ENCODE peak calls at places on chromosome 5, in five cellular contexts. One of them, this sample, is unnamed.

GRCh38 chr5:108184940-108185339 is 197.0 kb downstream of the FBXL17 start:
- DNase-seq in foreskin fibroblast: no peak
- DNase-seq in GM13976: no peak
- DNase-seq in chondrocyte: no peak
- DNase-seq in tibial nerve: no peak
- DNase-seq in this sample: no peak

GRCh38 chr5:7541898-7542297 is 146.0 kb downstream of the ADCY2 start:
- DNase-seq in chondrocyte: no peak
- DNase-seq in GM13976: no peak
- DNase-seq in tibial nerve: no peak
- DNase-seq in foreskin fibroblast: no peak
- DNase-seq in this sample: no peak

GRCh38 chr5:85109616-85110015 is 724.9 kb upstream of the EDIL3 start:
- DNase-seq in foreskin fibroblast: no peak
- DNase-seq in tibial nerve: no peak
- DNase-seq in GM13976: no peak
- DNase-seq in chondrocyte: no peak
- DNase-seq in this sample: no peak

GRCh38 chr5:1659100-1660036 is 135.6 kb upstream of the LPCAT1 start:
- DNase-seq in foreskin fibroblast: no peak
- DNase-seq in GM13976: no peak
- DNase-seq in tibial nerve: no peak
- DNase-seq in chondrocyte: peak
- DNase-seq in this sample: no peak

GRCh38 chr5:65100846-65101678 is 332.3 kb downstream of the CWC27 start:
- DNase-seq in GM13976: peak
- DNase-seq in foreskin fibroblast: peak
- DNase-seq in chondrocyte: no peak
- DNase-seq in tibial nerve: peak
- DNase-seq in this sample: peak

GRCh38 chr5:59786271-59786805 is 107.2 kb downstream of the PDE4D start:
- DNase-seq in foreskin fibroblast: peak
- DNase-seq in chondrocyte: no peak
- DNase-seq in tibial nerve: no peak
- DNase-seq in GM13976: no peak
- DNase-seq in this sample: peak

GRCh38 chr5:6435356-6435755 is 13.3 kb upstream of the UBE2QL1 start:
- DNase-seq in foreskin fibroblast: no peak
- DNase-seq in tibial nerve: no peak
- DNase-seq in chondrocyte: no peak
- DNase-seq in GM13976: no peak
- DNase-seq in this sample: no peak

GRCh38 chr5:82586597-82586996 is 308.4 kb upstream of the RPS23 start:
- DNase-seq in chondrocyte: no peak
- DNase-seq in tibial nerve: no peak
- DNase-seq in foreskin fibroblast: no peak
- DNase-seq in GM13976: no peak
- DNase-seq in this sample: no peak

GRCh38 chr5:60208681-60209080 is 315.2 kb upstream of the PDE4D start:
- DNase-seq in tibial nerve: no peak
- DNase-seq in chondrocyte: no peak
- DNase-seq in foreskin fibroblast: no peak
- DNase-seq in GM13976: no peak
- DNase-seq in this sample: no peak

GRCh38 chr5:15499528-15500325 is at the start of gene FBXL7:
- DNase-seq in GM13976: peak
- DNase-seq in foreskin fibroblast: peak
- DNase-seq in chondrocyte: peak
- DNase-seq in tibial nerve: peak
- DNase-seq in this sample: peak

GRCh38 chr5:33649801-33650482 is 209.2 kb downstream of the TARS1 start:
- DNase-seq in tibial nerve: no peak
- DNase-seq in GM13976: no peak
- DNase-seq in chondrocyte: no peak
- DNase-seq in foreskin fibroblast: peak
- DNase-seq in this sample: peak

GRCh38 chr5:79588645-79589044 is 23.6 kb upstream of the TENT2 start:
- DNase-seq in foreskin fibroblast: no peak
- DNase-seq in tibial nerve: no peak
- DNase-seq in chondrocyte: no peak
- DNase-seq in GM13976: no peak
- DNase-seq in this sample: no peak

GRCh38 chr5:143262393-143263174 is 140.9 kb downstream of the NR3C1 start:
- DNase-seq in foreskin fibroblast: peak
- DNase-seq in tibial nerve: no peak
- DNase-seq in GM13976: no peak
- DNase-seq in chondrocyte: no peak
- DNase-seq in this sample: peak

GRCh38 chr5:72293495-72294055 is 26.5 kb downstream of the MRPS27 start:
- DNase-seq in foreskin fibroblast: no peak
- DNase-seq in GM13976: no peak
- DNase-seq in tibial nerve: no peak
- DNase-seq in chondrocyte: no peak
- DNase-seq in this sample: no peak

GRCh38 chr5:8729437-8729836 is 816.4 kb downstream of the SEMA5A start:
- DNase-seq in tibial nerve: no peak
- DNase-seq in GM13976: no peak
- DNase-seq in foreskin fibroblast: peak
- DNase-seq in chondrocyte: no peak
- DNase-seq in this sample: peak

GRCh38 chr5:178094345-178094744 is 19.0 kb upstream of the N4BP3 start:
- DNase-seq in foreskin fibroblast: no peak
- DNase-seq in chondrocyte: no peak
- DNase-seq in GM13976: no peak
- DNase-seq in tibial nerve: no peak
- DNase-seq in this sample: no peak

GRCh38 chr5:604391-604831 is 7.7 kb upstream of the CEP72 start:
- DNase-seq in chondrocyte: peak
- DNase-seq in foreskin fibroblast: no peak
- DNase-seq in tibial nerve: no peak
- DNase-seq in GM13976: no peak
- DNase-seq in this sample: no peak

GRCh38 chr5:174501461-174502069 is 222.8 kb upstream of the MSX2 start:
- DNase-seq in tibial nerve: no peak
- DNase-seq in GM13976: no peak
- DNase-seq in chondrocyte: no peak
- DNase-seq in foreskin fibroblast: peak
- DNase-seq in this sample: no peak

GRCh38 chr5:55173696-55174101 is 722 bp upstream of the CDC20B start:
- DNase-seq in foreskin fibroblast: no peak
- DNase-seq in GM13976: peak
- DNase-seq in chondrocyte: no peak
- DNase-seq in tibial nerve: no peak
- DNase-seq in this sample: no peak

GRCh38 chr5:41773799-41774198 is 96.4 kb downstream of the OXCT1 start:
- DNase-seq in tibial nerve: no peak
- DNase-seq in foreskin fibroblast: no peak
- DNase-seq in GM13976: no peak
- DNase-seq in chondrocyte: no peak
- DNase-seq in this sample: no peak

GRCh38 chr5:83197326-83197725 is 120.0 kb downstream of the XRCC4 start:
- DNase-seq in chondrocyte: no peak
- DNase-seq in tibial nerve: no peak
- DNase-seq in GM13976: no peak
- DNase-seq in foreskin fibroblast: no peak
- DNase-seq in this sample: no peak

GRCh38 chr5:64666058-64666457 is 24.2 kb upstream of the SHISAL2B start:
- DNase-seq in tibial nerve: no peak
- DNase-seq in GM13976: no peak
- DNase-seq in chondrocyte: no peak
- DNase-seq in foreskin fibroblast: peak
- DNase-seq in this sample: peak

DNA sequence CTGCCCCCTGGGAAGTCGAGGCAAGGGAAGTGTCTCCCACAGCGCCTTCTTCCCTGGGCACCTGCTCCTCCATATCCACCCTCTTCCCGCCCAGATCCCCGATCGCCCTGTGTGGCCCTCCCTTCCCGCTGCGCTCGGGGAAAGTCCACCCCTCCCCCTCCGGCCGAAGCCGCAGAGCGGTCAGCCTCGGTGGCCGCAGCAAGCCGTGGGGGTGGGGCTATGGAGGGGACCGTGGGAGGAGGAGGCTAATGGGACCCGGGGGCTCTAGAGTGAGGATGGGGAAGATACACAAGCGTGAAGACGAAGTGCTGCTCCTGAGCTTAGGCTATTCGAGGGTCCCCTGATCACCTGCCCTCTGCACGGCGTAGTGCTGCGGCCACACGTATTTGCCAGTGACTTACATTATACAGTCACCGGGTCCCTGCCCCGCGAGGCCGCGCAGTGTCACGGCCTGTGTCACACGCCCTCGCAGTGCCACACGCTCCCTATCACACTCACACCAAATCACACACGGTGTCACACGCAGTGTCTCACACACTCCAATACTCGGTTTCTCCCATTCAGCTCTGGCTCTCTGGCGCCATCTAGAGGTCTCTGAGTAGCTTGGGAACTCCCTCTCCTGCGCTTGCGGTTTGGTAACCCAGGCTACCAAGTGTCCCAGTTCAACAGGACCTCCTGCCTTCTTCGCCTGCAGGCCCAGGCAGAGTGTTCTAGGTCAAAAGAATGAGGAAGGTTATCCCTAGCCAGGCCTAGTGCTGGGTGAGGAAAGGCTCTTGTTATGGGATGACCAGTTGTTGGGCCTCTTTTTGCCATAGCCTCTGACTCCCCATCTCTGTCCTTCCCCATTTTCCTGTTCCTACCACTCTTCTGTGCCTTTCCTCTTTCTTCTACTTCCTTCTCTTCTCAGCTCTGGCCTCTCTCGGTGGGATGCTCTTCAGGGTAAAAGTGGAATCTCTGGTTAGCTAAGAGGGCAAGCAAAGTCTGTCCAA is 855 bp upstream of the PCDH1 start:
- DNase-seq in tibial nerve: peak
- DNase-seq in GM13976: peak
- DNase-seq in chondrocyte: no peak
- DNase-seq in foreskin fibroblast: peak
- DNase-seq in this sample: peak
- TF ChIP-seq CTCF in tibial nerve: peak
- TF ChIP-seq CTCF in GM13976: peak
- TF ChIP-seq CTCF in chondrocyte: peak
- TF ChIP-seq CTCF in foreskin fibroblast: peak
- TF ChIP-seq CTCF in this sample: peak

GRCh38 chr5:69364850-69365249 is 4.5 kb downstream of the AK6 start:
- DNase-seq in chondrocyte: no peak
- DNase-seq in GM13976: no peak
- DNase-seq in foreskin fibroblast: no peak
- DNase-seq in tibial nerve: no peak
- DNase-seq in this sample: no peak
- TF ChIP-seq CTCF in chondrocyte: no peak
- TF ChIP-seq CTCF in GM13976: no peak
- TF ChIP-seq CTCF in foreskin fibroblast: no peak
- TF ChIP-seq CTCF in tibial nerve: no peak
- TF ChIP-seq CTCF in this sample: no peak

DNA sequence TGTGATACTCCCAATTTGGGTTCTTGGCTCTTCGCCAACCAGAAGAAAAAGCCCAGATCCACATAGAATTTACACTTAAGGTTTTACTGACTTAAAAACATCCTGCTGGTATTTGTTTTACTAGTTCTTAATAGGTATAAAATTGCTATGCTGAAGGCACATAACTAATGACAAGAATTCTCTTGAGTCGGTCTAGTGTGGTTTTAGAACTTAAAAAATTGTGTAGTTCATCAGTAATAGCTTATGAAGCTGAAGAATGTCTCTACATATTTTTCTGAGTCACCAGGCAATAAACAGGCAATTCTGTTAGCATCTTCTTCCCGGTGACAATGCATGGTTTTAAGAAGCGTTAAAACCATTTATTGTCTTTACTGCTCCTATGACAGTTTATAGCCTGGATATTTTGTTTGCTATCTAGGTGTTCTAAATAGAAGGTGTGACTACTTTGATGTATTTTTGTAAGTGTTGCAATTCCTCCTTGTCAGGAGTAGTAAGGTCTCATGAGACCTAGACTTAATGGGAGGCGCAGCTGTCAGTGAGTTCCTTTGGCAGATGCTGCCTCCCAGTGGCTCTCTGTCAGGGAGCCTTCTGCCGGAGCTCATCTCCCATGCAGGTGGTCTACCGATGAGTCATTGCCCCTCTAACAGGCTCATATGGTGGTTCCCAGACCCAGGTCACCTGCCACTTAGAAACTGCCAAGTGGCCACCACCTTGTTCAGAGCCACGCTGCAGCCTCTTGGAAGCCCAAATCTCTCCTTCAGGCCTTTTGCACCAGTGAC is 173.8 kb downstream of the MAST4 start:
- DNase-seq in tibial nerve: no peak
- DNase-seq in foreskin fibroblast: peak
- DNase-seq in GM13976: no peak
- DNase-seq in chondrocyte: no peak
- DNase-seq in this sample: peak
- TF ChIP-seq CTCF in tibial nerve: no peak
- TF ChIP-seq CTCF in foreskin fibroblast: no peak
- TF ChIP-seq CTCF in GM13976: peak
- TF ChIP-seq CTCF in chondrocyte: peak
- TF ChIP-seq CTCF in this sample: peak

DNA sequence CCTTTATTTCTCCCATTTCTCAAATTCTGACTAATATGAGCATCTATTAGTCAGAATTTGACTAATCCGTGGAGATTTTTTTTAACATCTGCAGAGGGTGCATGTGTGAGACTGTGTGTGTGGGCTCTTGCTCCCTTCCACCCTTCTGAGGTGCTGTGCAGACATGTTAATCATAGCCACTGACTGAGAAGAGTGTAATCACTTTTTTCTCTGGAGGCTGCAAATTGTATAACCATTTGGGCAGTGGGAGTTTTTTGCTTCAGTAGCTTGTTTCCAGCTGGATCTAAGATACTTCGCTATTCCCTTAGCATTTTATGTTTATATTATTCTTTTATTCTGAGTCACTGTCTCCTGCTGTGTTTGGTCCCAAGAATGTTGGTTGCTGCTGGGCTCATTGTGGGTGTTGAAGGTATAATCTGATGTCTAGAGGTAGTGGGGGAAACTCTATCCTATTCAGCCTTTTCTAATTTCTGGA is 66.2 kb downstream of the ARHGEF28 start:
- DNase-seq in GM13976: peak
- DNase-seq in tibial nerve: no peak
- DNase-seq in chondrocyte: no peak
- DNase-seq in foreskin fibroblast: peak
- DNase-seq in this sample: peak
- TF ChIP-seq CTCF in GM13976: no peak
- TF ChIP-seq CTCF in tibial nerve: no peak
- TF ChIP-seq CTCF in chondrocyte: no peak
- TF ChIP-seq CTCF in foreskin fibroblast: no peak
- TF ChIP-seq CTCF in this sample: no peak

DNA sequence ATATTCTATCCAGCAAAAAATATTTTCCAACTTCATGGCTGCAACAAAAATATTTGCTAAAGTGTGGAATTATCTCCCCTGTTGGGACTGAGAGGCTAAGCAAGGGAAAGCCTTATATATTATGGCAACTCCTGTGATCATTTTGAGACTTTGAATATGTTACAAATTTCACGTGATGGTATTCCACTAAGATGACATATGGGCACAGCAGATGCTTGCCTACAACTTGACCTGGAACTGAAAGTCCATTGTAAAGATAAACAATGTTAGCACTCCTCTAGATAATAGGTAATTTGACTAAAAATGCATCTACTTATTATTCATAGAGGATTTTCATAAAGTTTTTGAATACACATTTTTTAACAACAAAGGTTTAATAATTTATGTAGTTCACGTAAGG is 1141.5 kb upstream of the CDH6 start:
- DNase-seq in chondrocyte: no peak
- DNase-seq in GM13976: no peak
- DNase-seq in tibial nerve: no peak
- DNase-seq in foreskin fibroblast: no peak
- DNase-seq in this sample: no peak
- TF ChIP-seq CTCF in chondrocyte: no peak
- TF ChIP-seq CTCF in GM13976: no peak
- TF ChIP-seq CTCF in tibial nerve: no peak
- TF ChIP-seq CTCF in foreskin fibroblast: no peak
- TF ChIP-seq CTCF in this sample: no peak

This sample was measured in HFFc6.